ENCODE peak calls at places on chromosomes 13 and 19, in four cellular contexts. O, J, P and C are unnamed samples.

GRCh38 chr19:791605-792360 is 5.5 kb upstream of the PTBP1 start:
- DNase-seq in O (no peak), J (no peak), P (no peak), C (no peak)

GRCh38 chr19:6076291-6076665 is 34.0 kb downstream of the RFX2 start:
- DNase-seq in O (no peak), J (no peak), P (no peak), C (no peak)

GRCh38 chr19:1244693-1245451 is 3.3 kb downstream of the ATP5F1D start:
- DNase-seq in O (no peak), J (no peak), P (peak; percentile 86), C (no peak)

GRCh38 chr13:101757446-101758039 is 305.1 kb downstream of the ITGBL1 start:
- DNase-seq in O (no peak), J (no peak), P (no peak), C (peak; percentile 6)

GRCh38 chr13:49858183-49858856 is 65.8 kb upstream of the KPNA3 start:
- DNase-seq in O (no peak), J (no peak), P (peak; percentile 95), C (no peak)

GRCh38 chr13:20714563-20715339 is 11.3 kb downstream of the IL17D start:
- DNase-seq in O (no peak), J (no peak), P (no peak), C (no peak)

GRCh38 chr13:83378901-83379300 is 503.4 kb downstream of the SLITRK1 start:
- DNase-seq in O (no peak), J (no peak), P (no peak), C (no peak)

GRCh38 chr19:19642506-19643157 is 825 bp downstream of the GMIP start:
- DNase-seq in O (no peak), J (no peak), P (no peak), C (no peak)

GRCh38 chr19:6376512-6377193 is 920 bp upstream of the PSPN start:
- DNase-seq in O (no peak), J (no peak), P (no peak), C (no peak)

GRCh38 chr13:96214804-96215445 is 125.0 kb downstream of the HS6ST3 start:
- DNase-seq in O (no peak), J (no peak), P (no peak), C (no peak)

GRCh38 chr13:49676581-49677298 is 14.5 kb downstream of the EBPL start:
- DNase-seq in O (no peak), J (no peak), P (no peak), C (no peak)

GRCh38 chr13:59672445-59672844 is 491.3 kb downstream of the DIAPH3 start:
- DNase-seq in O (no peak), J (no peak), P (no peak), C (no peak)

GRCh38 chr13:108980237-108980636 is 350.8 kb downstream of the MYO16 start:
- DNase-seq in O (no peak), J (no peak), P (no peak), C (no peak)

GRCh38 chr13:39225860-39226259 is 187.6 kb downstream of the NHLRC3 start:
- DNase-seq in O (no peak), J (no peak), P (no peak), C (no peak)

GRCh38 chr19:44260695-44261446 is 1.2 kb downstream of the ZNF233 start:
- DNase-seq in O (no peak), J (no peak), P (peak; percentile 6), C (no peak)

GRCh38 chr19:19297759-19298158 is 22.6 kb downstream of the SUGP1 start:
- DNase-seq in O (no peak), J (no peak), P (no peak), C (no peak)

GRCh38 chr19:20612711-20613316 is 47.2 kb upstream of the ZNF737 start:
- DNase-seq in O (no peak), J (no peak), P (no peak), C (no peak)

GRCh38 chr13:54226866-54227265 is 1198.3 kb downstream of the OLFM4 start:
- DNase-seq in O (no peak), J (no peak), P (no peak), C (no peak)
- TF ChIP-seq ZNF274 in O (no peak), J (no peak), P (no peak), C (no peak)

DNA sequence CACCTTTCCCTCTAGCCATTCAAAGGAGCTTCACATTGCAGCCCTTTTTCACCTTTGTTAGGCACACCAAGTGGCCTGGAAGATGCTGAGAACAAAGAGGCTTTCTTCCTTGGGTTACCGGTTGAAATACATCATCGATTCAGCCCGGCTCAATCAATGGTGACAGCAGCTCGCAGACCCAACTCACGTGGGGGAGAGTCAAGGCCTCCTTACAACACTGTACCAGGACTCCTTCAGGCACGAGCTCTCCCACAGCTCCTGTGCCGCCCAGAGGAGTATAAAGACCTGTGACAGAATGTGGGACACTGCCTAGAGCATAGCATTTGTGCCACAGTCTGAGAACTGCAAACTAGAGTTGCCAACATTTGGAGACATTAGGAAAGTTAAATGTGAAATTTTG is 3.9 kb upstream of the LRRC63 start:
- DNase-seq in O (no peak), J (no peak), P (no peak), C (no peak)
- TF ChIP-seq SUZ12 in O (no peak), J (no peak), P (no peak), C (no peak)

GRCh38 chr13:45333251-45333972 is 7.6 kb downstream of the TPT1 start:
- DNase-seq in O (no peak), J (no peak), P (no peak), C (no peak)
- H3K4me3 ChIP-seq in O (no peak overlapping the region), J (no peak overlapping the region), P (no peak overlapping the region), C (no peak overlapping the region)

GRCh38 chr19:54186934-54187381 is 2.4 kb downstream of the MBOAT7 start:
- DNase-seq in O (no peak), J (no peak), P (no peak), C (no peak)
- TF ChIP-seq ZNF274 in O (no peak), J (no peak), P (no peak), C (no peak)

GRCh38 chr13:41960195-41960699 is 662 bp downstream of the VWA8 start:
- DNase-seq in O (no peak), J (no peak), P (peak; percentile 46), C (no peak)
- TF ChIP-seq SUZ12 in O (no peak), J (no peak), P (no peak), C (no peak)

GRCh38 chr13:105806335-105806920 is 729.0 kb downstream of the EFNB2 start:
- DNase-seq in O (no peak), J (no peak), P (no peak), C (no peak)
- H3K4me3 ChIP-seq in O (no peak overlapping the region), J (no peak overlapping the region), P (no peak overlapping the region), C (no peak overlapping the region)